ENCODE peak calls at places on chromosomes 13 and 19, in five cellular contexts. Y, F, B, Q and N are unnamed samples.

GRCh38 chr13:99689955-99690354 is 188.7 kb downstream of the TM9SF2 start:
- DNase-seq in F (no peak), Y (no peak), Q (no peak), B (no peak), N (no peak)

GRCh38 chr13:28357846-28358496 is 137.0 kb downstream of the FLT1 start:
- DNase-seq in F (no peak), Q (no peak), Y (no peak), B (no peak), N (no peak)

GRCh38 chr13:43880451-43880850 is 747 bp downstream of the LACC1 start:
- DNase-seq in Y (no peak), Q (no peak), B (no peak), F (no peak), N (no peak)

GRCh38 chr19:48997972-48998371 is 4.3 kb downstream of the RUVBL2 start:
- DNase-seq in Q (peak), B (peak), Y (peak), F (peak), N (peak)

GRCh38 chr19:40907968-40908735 is 26.1 kb upstream of the CYP2A7 start:
- DNase-seq in B (no peak), F (no peak), Q (no peak), Y (peak), N (no peak)

GRCh38 chr13:112977525-112977924 is 8.5 kb downstream of the MCF2L start:
- DNase-seq in F (no peak), B (no peak), Q (no peak), Y (no peak), N (no peak)

GRCh38 chr19:12448808-12449207 is 8.0 kb upstream of the ZNF443 start:
- DNase-seq in B (no peak), Q (no peak), Y (no peak), F (no peak), N (no peak)

GRCh38 chr13:92270990-92271389 is 872.6 kb downstream of the GPC5 start:
- DNase-seq in Y (no peak), B (no peak), F (no peak), Q (no peak), N (no peak)

GRCh38 chr13:44763604-44764311 is 187.6 kb upstream of the TSC22D1 start:
- DNase-seq in B (peak), Q (peak), Y (no peak), F (no peak), N (no peak)

GRCh38 chr13:36325912-36326311 is 20.3 kb downstream of the SPART start:
- DNase-seq in B (no peak), Y (no peak), F (no peak), Q (no peak), N (no peak)

GRCh38 chr19:43594710-43595604 is 977 bp downstream of the IRGQ start:
- DNase-seq in F (no peak), Q (peak), B (peak), Y (peak), N (peak)

GRCh38 chr19:53509443-53509842 is 28.5 kb upstream of the ZNF331 start:
- DNase-seq in Y (no peak), F (no peak), B (no peak), Q (no peak), N (no peak)

GRCh38 chr13:32622827-32623226 is 36.6 kb downstream of the PDS5B start:
- DNase-seq in B (no peak), Y (no peak), F (no peak), Q (no peak), N (no peak)

GRCh38 chr19:1671716-1672037 is 19.3 kb upstream of the TCF3 start:
- DNase-seq in Q (no peak), F (peak), B (no peak), Y (no peak), N (no peak)

GRCh38 chr19:34188388-34188787 is 16.1 kb downstream of the LSM14A start:
- DNase-seq in B (no peak), Q (no peak), F (no peak), Y (no peak), N (no peak)

GRCh38 chr19:17787274-17787913 is 7.5 kb upstream of the B3GNT3 start:
- DNase-seq in B (no peak), Q (no peak), F (no peak), Y (no peak), N (no peak)

GRCh38 chr19:16078759-16079707 is 2.7 kb downstream of the TPM4 start:
- DNase-seq in B (peak), Y (peak), F (no peak), Q (peak), N (peak)

GRCh38 chr13:100129605-100130004 is 40.7 kb downstream of the PCCA start:
- DNase-seq in B (no peak), F (no peak), Q (no peak), Y (no peak), N (peak)

GRCh38 chr13:69274231-69274630 is 833.4 kb upstream of the ATXN8OS start:
- DNase-seq in Q (no peak), B (no peak), F (no peak), Y (no peak), N (no peak)

GRCh38 chr13:111926501-111927180 is 140.3 kb upstream of the SOX1 start:
- DNase-seq in Y (no peak), F (no peak), B (no peak), Q (no peak), N (no peak)

GRCh38 chr19:54029930-54030490 is 33.7 kb downstream of the VSTM1 start:
- DNase-seq in Y (peak), Q (peak), F (peak), B (peak), N (peak)

GRCh38 chr13:32200741-32201140 is 114.4 kb downstream of the ZAR1L start:
- DNase-seq in F (no peak), Q (no peak), B (peak), Y (no peak), N (no peak)

GRCh38 chr13:57637515-57637914 is 6.0 kb downstream of the PCDH17 start:
- DNase-seq in B (no peak), Q (no peak), Y (no peak), F (no peak), N (no peak)

GRCh38 chr19:41367848-41368301 is 3.9 kb upstream of the B9D2 start:
- DNase-seq in F (peak), Q (peak), B (peak), Y (peak), N (peak)

GRCh38 chr13:80408270-80408669 is 67.3 kb upstream of the SPRY2 start:
- DNase-seq in Y (no peak), B (no peak), Q (no peak), F (no peak), N (no peak)

GRCh38 chr19:53131085-53131484 is 1.6 kb downstream of the ZNF415 start:
- DNase-seq in B (peak), Y (no peak), Q (no peak), F (no peak), N (no peak)

GRCh38 chr19:7989071-7989575 is 16.3 kb downstream of the ELAVL1 start:
- DNase-seq in F (no peak), Q (no peak), Y (no peak), B (peak), N (no peak)

GRCh38 chr13:105908581-105908980 is 626.9 kb downstream of the EFNB2 start:
- DNase-seq in B (peak), Q (no peak), F (no peak), Y (no peak), N (no peak)

GRCh38 chr13:111211789-111212516 is 96.8 kb downstream of the ARHGEF7 start:
- DNase-seq in B (peak), Q (no peak), F (no peak), Y (no peak), N (peak)

GRCh38 chr19:399370-399769 is 9.6 kb downstream of the C2CD4C start:
- DNase-seq in Y (peak), F (no peak), B (no peak), Q (no peak), N (no peak)

GRCh38 chr13:86298741-86299140 is 499.5 kb upstream of the SLITRK6 start:
- DNase-seq in B (no peak), Y (no peak), Q (no peak), F (no peak), N (no peak)

GRCh38 chr19:45152504-45153338 is 8.1 kb downstream of the NKPD1 start:
- DNase-seq in F (no peak), Y (peak), B (peak), Q (peak), N (peak)

GRCh38 chr19:9913237-9914000 is 22.9 kb downstream of the OLFM2 start:
- DNase-seq in Y (peak), B (no peak), F (peak), Q (no peak), N (no peak)
- H3K4me3 ChIP-seq in Y (peak), B (no peak), F (peak), Q (no peak), N (no peak)

GRCh38 chr13:91247768-91248167 is 99.7 kb upstream of the MIR17HG start:
- DNase-seq in B (no peak), Y (no peak), F (no peak), Q (peak), N (no peak)
- TF ChIP-seq CTCF in B (no peak), Y (no peak), F (no peak), Q (no peak), N (no peak)

GRCh38 chr19:32318884-32319520 is 26.4 kb upstream of the ZNF507 start:
- DNase-seq in Y (peak), Q (no peak), B (no peak), F (peak), N (peak)

GRCh38 chr19:32330149-32330548 is 15.3 kb upstream of the ZNF507 start:
- DNase-seq in F (no peak), Y (no peak), Q (no peak), B (no peak), N (no peak)

GRCh38 chr19:32322541-32322940 is 22.9 kb upstream of the ZNF507 start:
- DNase-seq in Q (no peak), B (no peak), Y (no peak), F (no peak), N (no peak)

DNA sequence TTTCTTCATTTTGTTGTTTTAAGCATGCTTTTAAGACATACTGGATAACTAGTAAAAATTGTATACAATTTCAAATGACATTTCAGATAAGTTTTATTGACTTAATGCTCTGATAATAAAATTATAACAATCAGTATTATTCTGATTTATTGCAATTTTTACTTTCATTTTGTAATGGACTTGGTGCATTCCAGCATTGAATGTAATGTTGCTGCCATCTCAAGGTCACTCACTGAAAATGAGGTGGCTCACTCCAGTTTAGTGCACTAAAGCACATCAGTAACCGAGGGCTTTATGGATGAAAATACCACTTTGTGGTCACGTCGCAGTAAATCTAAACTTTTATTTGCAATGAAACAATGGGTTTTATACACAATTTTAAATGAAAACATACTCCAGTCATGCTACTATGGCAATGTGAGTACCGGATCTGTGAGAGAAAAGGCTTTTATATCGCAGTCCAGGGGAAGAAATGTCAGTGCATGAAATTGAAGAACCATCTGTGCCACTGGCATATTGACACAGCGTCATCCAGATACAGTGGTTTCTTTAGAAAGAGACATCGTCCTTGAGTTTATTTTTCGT is 20.7 kb upstream of the ZNF507 start:
- DNase-seq in F (no peak), B (no peak), Y (no peak), Q (no peak), N (no peak)
- H3K4me3 ChIP-seq in F (no peak), B (no peak), Y (no peak), Q (no peak), N (no peak)

GRCh38 chr19:39824143-39825092 is 9.5 kb downstream of the DYRK1B start:
- DNase-seq in F (no peak), Y (peak), Q (peak), B (peak), N (peak)
- TF ChIP-seq CTCF in F (no peak), Y (peak), Q (no peak), B (no peak), N (no peak)

DNA sequence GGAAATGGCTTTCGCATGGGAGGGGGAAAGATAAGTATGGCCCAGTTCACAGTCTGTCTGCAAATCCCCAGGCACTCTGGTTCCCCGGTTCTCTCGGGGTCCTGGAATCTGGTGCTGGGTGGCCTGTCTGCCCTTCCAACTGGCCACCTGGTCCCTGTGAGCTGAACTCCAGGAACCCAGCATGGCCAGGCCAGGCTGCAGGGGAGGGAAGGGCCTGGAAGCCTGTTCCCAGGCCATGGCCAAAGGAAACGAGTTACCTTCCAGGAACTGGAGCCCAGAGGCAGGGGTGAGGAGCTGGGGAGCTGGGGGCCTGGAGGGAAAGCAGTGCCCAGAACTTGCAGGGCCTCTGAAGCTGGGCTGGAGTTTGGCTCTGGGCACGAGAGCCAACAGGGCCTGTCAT is 19.1 kb upstream of the PNMA8C start:
- DNase-seq in Q (no peak), F (no peak), B (no peak), Y (no peak), N (no peak)
- H3K4me3 ChIP-seq in Q (no peak), F (no peak), B (no peak), Y (no peak), N (no peak)

GRCh38 chr19:31338069-31338767 is 11.0 kb downstream of the TSHZ3 start:
- DNase-seq in F (peak), B (peak), Y (peak), Q (peak), N (peak)
- TF ChIP-seq CTCF in F (peak), B (peak), Y (peak), Q (peak), N (peak)